ENCODE peak calls at places on chromosome 14, in five cellular contexts. E is neural progenitor cell, B is HCT116, G is right atrium auricular region, T is dorsolateral prefrontal cortex. L is an unnamed sample.

GRCh38 chr14:61034416-61035100 is 53.5 kb downstream of the SLC38A6 start:
- DNase-seq in B (no peak), T (no peak), E (no peak), G (no peak), L (no peak)

GRCh38 chr14:88518592-88519512 is 36.0 kb downstream of the PTPN21 start:
- DNase-seq in T (no peak), E (no peak), G (no peak), B (no peak), L (no peak)

GRCh38 chr14:32826404-32827082 is 112.1 kb upstream of the NPAS3 start:
- DNase-seq in G (no peak), E (peak), B (no peak), T (peak), L (no peak)

GRCh38 chr14:61651355-61651754 is 44.0 kb upstream of the HIF1A start:
- DNase-seq in E (no peak), B (no peak), G (no peak), T (no peak), L (no peak)

GRCh38 chr14:85122690-85123089 is 407.3 kb upstream of the FLRT2 start:
- DNase-seq in T (no peak), E (no peak), B (no peak), G (no peak), L (no peak)

GRCh38 chr14:100638211-100638855 is 51.1 kb upstream of the BEGAIN start:
- DNase-seq in G (no peak), E (no peak), B (no peak), T (no peak), L (no peak)

GRCh38 chr14:29222671-29223268 is 456.2 kb downstream of the FOXG1 start:
- DNase-seq in T (peak), B (no peak), G (no peak), E (no peak), L (no peak)

GRCh38 chr14:96095058-96095457 is 55.9 kb downstream of the C14orf132 start:
- DNase-seq in T (no peak), E (no peak), B (no peak), G (no peak), L (no peak)

GRCh38 chr14:22168092-22168955 is 420.7 kb downstream of the DAD1 start:
- DNase-seq in E (no peak), G (no peak), T (no peak), B (no peak), L (no peak)

GRCh38 chr14:96195441-96196081 is 9.1 kb upstream of the BDKRB2 start:
- DNase-seq in G (no peak), B (no peak), T (no peak), E (no peak), L (no peak)

GRCh38 chr14:60789656-60790055 is 55.1 kb downstream of the MNAT1 start:
- DNase-seq in G (no peak), E (no peak), T (no peak), B (no peak), L (no peak)

GRCh38 chr14:65357091-65357490 is 55.4 kb upstream of the FUT8 start:
- DNase-seq in T (no peak), B (no peak), E (no peak), G (no peak), L (no peak)

GRCh38 chr14:74595006-74595735 is 16.9 kb downstream of the LTBP2 start:
- DNase-seq in G (no peak), B (no peak), E (no peak), T (no peak), L (no peak)

GRCh38 chr14:25052385-25052784 is 2.4 kb upstream of the STXBP6 start:
- DNase-seq in E (no peak), G (no peak), B (no peak), T (no peak), L (no peak)

GRCh38 chr14:25050494-25051170 is 685 bp upstream of the STXBP6 start:
- DNase-seq in T (no peak), B (no peak), G (no peak), E (peak), L (no peak)

GRCh38 chr14:25049127-25049558 is 804 bp downstream of the STXBP6 start:
- DNase-seq in T (no peak), E (no peak), G (no peak), B (no peak), L (no peak)

GRCh38 chr14:25048170-25049126 is 1.5 kb downstream of the STXBP6 start:
- DNase-seq in G (peak), E (no peak), T (peak), B (no peak), L (no peak)

GRCh38 chr14:25049559-25050493 is at the start of gene STXBP6:
- DNase-seq in G (peak), B (no peak), E (peak), T (peak), L (no peak)
- H3K27ac ChIP-seq in G (peak), B (no peak), E (no peak), T (peak), L (no peak)

DNA sequence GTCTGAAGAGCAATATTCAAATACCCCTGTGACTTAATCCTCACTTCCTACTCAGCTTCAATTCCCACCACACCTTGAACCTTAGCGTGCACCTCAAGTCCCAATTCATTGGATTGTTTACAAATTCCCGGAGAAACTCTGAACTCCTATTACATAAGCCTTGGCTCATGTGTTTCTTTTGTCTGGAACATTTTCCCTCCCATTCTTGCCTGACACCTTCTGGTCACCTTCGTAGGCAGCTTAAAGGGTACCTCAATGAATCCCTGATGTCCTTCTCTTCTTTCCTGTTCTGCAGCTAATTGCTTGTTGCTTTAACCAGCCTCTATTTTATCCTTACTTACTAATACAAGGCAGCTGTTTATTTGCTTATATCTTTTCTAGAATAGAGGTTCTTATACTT is 85.0 kb upstream of the SEL1L start:
- DNase-seq in B (no peak), T (no peak), E (no peak), G (no peak), L (no peak)
- H3K27ac ChIP-seq in B (no peak), T (no peak), E (no peak), G (no peak), L (no peak)

GRCh38 chr14:104795781-104796681 is 483 bp upstream of the AKT1 start:
- DNase-seq in B (no peak), T (no peak), G (no peak), E (no peak), L (peak)

GRCh38 chr14:104794641-104795467 is 694 bp downstream of the AKT1 start:
- DNase-seq in G (no peak), T (no peak), E (peak), B (no peak), L (no peak)

GRCh38 chr14:104797112-104798044 is 1.8 kb upstream of the AKT1 start:
- DNase-seq in B (no peak), G (no peak), T (no peak), E (peak), L (no peak)

GRCh38 chr14:104795468-104795780 is at the start of gene AKT1:
- DNase-seq in B (no peak), T (no peak), E (peak), G (no peak), L (no peak)

DNA sequence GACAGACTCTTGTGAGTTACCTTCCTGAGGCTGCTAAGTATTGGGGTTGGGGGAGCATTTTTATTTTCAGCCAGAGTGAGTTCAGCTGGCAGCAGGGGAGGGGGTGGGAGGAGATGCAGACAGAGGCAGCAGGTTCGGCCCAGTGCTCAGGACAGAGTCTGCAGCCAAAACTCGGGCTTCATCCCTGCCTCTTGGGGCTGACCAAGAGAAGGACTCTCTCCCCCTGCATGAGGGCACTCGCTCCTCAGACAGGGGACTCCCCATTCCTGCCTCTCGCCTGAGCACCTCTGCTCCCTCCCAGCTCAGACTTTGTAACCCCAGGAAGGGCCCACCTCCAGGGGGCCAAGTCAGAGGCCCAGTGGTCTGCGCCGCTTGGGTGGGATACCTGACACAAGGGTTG is 1.1 kb upstream of the AKT1 start:
- DNase-seq in B (no peak), G (no peak), E (no peak), T (no peak), L (no peak)
- H3K27ac ChIP-seq in B (no peak), G (peak), E (no peak), T (peak), L (no peak)

DNA sequence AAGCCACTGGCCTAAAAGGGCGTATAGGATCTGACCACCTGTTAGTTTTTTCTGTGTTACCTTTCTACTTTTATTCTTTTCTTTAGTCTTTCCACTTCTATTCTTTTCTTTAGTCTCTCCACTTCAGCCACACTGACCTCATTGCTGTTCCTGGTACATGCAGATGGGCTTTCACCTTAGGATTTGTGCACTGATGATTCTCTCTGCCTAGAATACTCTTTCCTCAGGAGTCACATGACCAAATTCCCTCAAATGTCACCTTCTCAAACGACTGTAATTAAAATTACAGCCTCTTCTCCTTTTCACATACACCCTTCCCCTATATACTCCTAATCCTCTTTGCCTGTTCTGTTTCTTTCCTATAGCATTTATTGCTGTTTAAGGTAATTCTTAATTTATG is 36.0 kb downstream of the GPHN start:
- DNase-seq in E (no peak), B (no peak), T (no peak), G (no peak), L (no peak)
- H3K27ac ChIP-seq in E (no peak), B (no peak), T (no peak), G (no peak), L (no peak)